ENCODE peak calls at places on chromosome 1, in nine cellular contexts. E, A, S, Y, C, T, N, Q and Z are unnamed samples.

GRCh38 chr1:211708006-211708405 is 32.6 kb upstream of the NEK2 start:
- DNase-seq in E (no peak), A (no peak), S (no peak), Y (no peak), C (peak; percentile 65), T (no peak), N (no peak), Q (no peak), Z (no peak)

GRCh38 chr1:43493661-43494450 is 36.8 kb upstream of the PTPRF start:
- DNase-seq in E (no peak), A (no peak), S (no peak), Y (no peak), C (no peak), T (no peak), N (peak; percentile 14), Q (no peak), Z (no peak)

GRCh38 chr1:36699113-36699512 is 216.4 kb upstream of the CSF3R start:
- DNase-seq in E (peak; percentile 29), A (no peak), S (no peak), Y (no peak), C (no peak), T (no peak), N (no peak), Q (peak; percentile 90), Z (no peak)

GRCh38 chr1:41813755-41814694 is 104.7 kb downstream of the HIVEP3 start:
- DNase-seq in E (no peak), A (no peak), S (no peak), Y (no peak), C (no peak), T (peak; percentile 68), N (no peak), Q (no peak), Z (no peak)

GRCh38 chr1:109485001-109485400 is 1.3 kb downstream of the ATXN7L2 start:
- DNase-seq in E (no peak), A (no peak), S (no peak), Y (no peak), C (no peak), T (no peak), N (no peak), Q (no peak), Z (no peak)

GRCh38 chr1:164672610-164673009 is 113.6 kb downstream of the PBX1 start:
- DNase-seq in E (no peak), A (no peak), S (no peak), Y (no peak), C (no peak), T (no peak), N (no peak), Q (no peak), Z (no peak)

GRCh38 chr1:245585252-245585959 is 430.6 kb downstream of the KIF26B start:
- DNase-seq in E (peak; percentile 82), A (no peak), S (peak; percentile 79), Y (no peak), C (peak; percentile 67), T (no peak), N (peak; percentile 87), Q (no peak), Z (peak; percentile 16)

GRCh38 chr1:2854151-2854550 is 52.7 kb upstream of the TTC34 start:
- DNase-seq in E (no peak), A (no peak), S (no peak), Y (no peak), C (no peak), T (no peak), N (no peak), Q (no peak), Z (no peak)

GRCh38 chr1:72439036-72439435 is 156.7 kb upstream of the NEGR1 start:
- DNase-seq in E (no peak), A (no peak), S (no peak), Y (no peak), C (peak; percentile 62), T (no peak), N (no peak), Q (no peak), Z (no peak)